ENCODE peak calls at places on chromosomes 12 and 14, in five cellular contexts. T is brain microvascular endothelial cell, L is GM12865, G is fibroblast of villous mesenchyme, M is AG10803. K is an unnamed sample.

GRCh38 chr14:93269341-93270068 is 62.4 kb downstream of the UBR7 start:
- DNase-seq in T (peak), L (no peak), G (peak), M (peak), K (peak)

GRCh38 chr12:44317651-44318126 is 481.8 kb downstream of the TMEM117 start:
- DNase-seq in T (peak), L (peak), G (peak), M (peak), K (peak)

GRCh38 chr12:46187023-46187422 is 81.8 kb downstream of the SLC38A1 start:
- DNase-seq in T (peak), L (no peak), G (peak), M (peak), K (peak)

GRCh38 chr14:67623114-67623513 is 3.4 kb downstream of the ARG2 start:
- DNase-seq in T (no peak), L (no peak), G (peak), M (peak), K (peak)

GRCh38 chr12:10615532-10615931 is 2.1 kb upstream of the MAGOHB start:
- DNase-seq in T (no peak), L (peak), G (no peak), M (no peak), K (no peak)

GRCh38 chr12:1855241-1855640 is 34.9 kb downstream of the LRTM2 start:
- DNase-seq in T (no peak), L (no peak), G (no peak), M (peak), K (peak)

GRCh38 chr12:127311695-127312364 is 955.1 kb upstream of the TMEM132C start:
- DNase-seq in T (no peak), L (no peak), G (no peak), M (no peak), K (no peak)

GRCh38 chr14:52061380-52061779 is 7.5 kb downstream of the NID2 start:
- DNase-seq in T (no peak), L (no peak), G (no peak), M (no peak), K (no peak)

GRCh38 chr14:103856105-103856504 is 8.7 kb upstream of the PPP1R13B start:
- DNase-seq in T (no peak), L (no peak), G (no peak), M (no peak), K (no peak)

GRCh38 chr12:104588048-104588942 is 131.5 kb downstream of the CHST11 start:
- DNase-seq in T (peak), L (no peak), G (peak), M (peak), K (peak)

GRCh38 chr14:74614508-74615495 is 2.8 kb upstream of the LTBP2 start:
- DNase-seq in T (peak), L (peak), G (no peak), M (peak), K (no peak)

GRCh38 chr14:93430319-93430801 is 379 bp upstream of the UNC79 start:
- DNase-seq in T (no peak), L (no peak), G (no peak), M (no peak), K (no peak)

GRCh38 chr14:95876769-95877490 is at the start of gene TUNAR:
- DNase-seq in T (no peak), L (no peak), G (no peak), M (no peak), K (peak)

GRCh38 chr14:42095155-42095554 is 488.5 kb downstream of the LRFN5 start:
- DNase-seq in T (no peak), L (no peak), G (no peak), M (no peak), K (no peak)

GRCh38 chr14:21825147-21825743 is 151.6 kb upstream of the OR4E1 start:
- DNase-seq in T (peak), L (peak), G (peak), M (no peak), K (peak)

GRCh38 chr12:88501976-88502938 is 78.0 kb downstream of the KITLG start:
- DNase-seq in T (no peak), L (no peak), G (peak), M (peak), K (peak)

GRCh38 chr12:68040450-68041075 is 51.3 kb downstream of the IFNG-AS1 start:
- DNase-seq in T (peak), L (peak), G (peak), M (peak), K (peak)

GRCh38 chr12:27347779-27348178 is 15.1 kb downstream of the BMAL2 start:
- DNase-seq in T (no peak), L (no peak), G (no peak), M (no peak), K (no peak)

GRCh38 chr14:94138256-94138655 is 8.9 kb upstream of the IFI27L2 start:
- DNase-seq in T (no peak), L (no peak), G (no peak), M (no peak), K (no peak)

GRCh38 chr14:101440511-101440910 is 120.8 kb upstream of the DIO3 start:
- DNase-seq in T (no peak), L (no peak), G (no peak), M (no peak), K (no peak)

GRCh38 chr12:90922068-90922743 is 32.8 kb downstream of the CCER1 start:
- DNase-seq in T (no peak), L (no peak), G (peak), M (peak), K (peak)

GRCh38 chr12:116490481-116490880 is 68.7 kb upstream of the MAP1LC3B2 start:
- DNase-seq in T (peak), L (no peak), G (peak), M (peak), K (peak)

GRCh38 chr12:120413901-120414695 is 23.8 kb upstream of the COX6A1 start:
- DNase-seq in T (no peak), L (no peak), G (no peak), M (no peak), K (no peak)

GRCh38 chr14:87131879-87132278 is 861.1 kb downstream of the GALC start:
- DNase-seq in T (no peak), L (no peak), G (peak), M (peak), K (peak)

GRCh38 chr12:43675048-43675904 is 83.3 kb downstream of the PUS7L start:
- DNase-seq in T (no peak), L (no peak), G (no peak), M (peak), K (no peak)

GRCh38 chr12:110102255-110102654 is 21.9 kb upstream of the IFT81 start:
- DNase-seq in T (peak), L (peak), G (peak), M (peak), K (peak)

GRCh38 chr14:90107789-90108188 is 46.0 kb downstream of the KCNK13 start:
- DNase-seq in T (no peak), L (no peak), G (no peak), M (no peak), K (no peak)

GRCh38 chr12:56160160-56160763 is 2.1 kb downstream of the MYL6 start:
- DNase-seq in T (peak), L (peak), G (no peak), M (no peak), K (peak)

GRCh38 chr12:108853426-108853825 is 4.0 kb downstream of the SSH1 start:
- DNase-seq in T (no peak), L (no peak), G (no peak), M (no peak), K (no peak)
- H3K4me3 ChIP-seq in T (no peak), L (no peak), G (no peak), M (no peak), K (peak)

GRCh38 chr14:65966188-65966587 is 520.0 kb upstream of the CCDC196 start:
- DNase-seq in T (no peak), L (peak), G (no peak), M (no peak), K (no peak)
- TF ChIP-seq CTCF in T (no peak), L (peak), G (no peak), M (no peak), K (no peak)

DNA sequence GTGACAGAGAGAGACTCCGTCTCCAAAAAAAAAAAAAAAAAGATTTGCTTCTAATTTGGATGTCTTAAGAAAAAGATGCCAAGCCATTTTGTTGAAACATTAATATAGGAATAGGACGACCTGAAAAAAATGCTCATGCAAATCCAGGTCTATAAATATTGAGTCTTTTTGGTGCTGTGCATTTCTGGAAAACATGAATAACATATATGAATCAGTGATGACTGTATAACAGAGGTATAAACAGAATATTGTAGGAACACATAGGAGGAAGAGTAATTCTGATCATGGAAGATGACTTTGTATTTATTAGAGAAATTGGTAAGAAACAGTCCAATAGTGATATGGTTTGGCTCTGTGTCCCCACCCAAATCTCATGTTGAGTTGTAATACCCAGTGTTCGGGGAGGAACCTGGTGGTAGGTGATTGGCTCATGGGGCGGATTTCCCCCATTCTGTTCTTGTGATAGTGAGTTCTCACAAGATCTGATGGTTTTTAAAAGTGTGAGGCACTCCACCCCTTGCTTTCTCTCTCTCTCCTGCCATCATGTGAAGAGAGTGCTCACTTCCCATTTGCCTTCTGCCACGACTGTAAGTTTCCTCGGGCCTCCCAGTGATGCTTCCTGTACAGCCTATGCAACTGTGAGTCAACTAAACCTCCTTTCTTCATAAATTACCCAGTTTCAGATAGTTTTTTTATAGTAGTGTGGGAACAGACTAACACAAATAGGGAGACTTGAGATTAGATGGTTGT is 3.0 kb upstream of the SRSF5 start:
- DNase-seq in T (peak), L (peak), G (no peak), M (no peak), K (no peak)
- H3K4me3 ChIP-seq in T (no peak), L (no peak), G (no peak), M (no peak), K (no peak)

GRCh38 chr12:24020391-24021163 is 71.1 kb upstream of the SOX5 start:
- DNase-seq in T (no peak), L (no peak), G (no peak), M (no peak), K (no peak)
- TF ChIP-seq CTCF in T (no peak), L (no peak), G (no peak), M (no peak), K (no peak)

GRCh38 chr12:53618340-53618739 is 7.8 kb downstream of the ATF7 start:
- DNase-seq in T (no peak), L (no peak), G (peak), M (no peak), K (no peak)
- H3K4me3 ChIP-seq in T (no peak), L (peak), G (peak), M (peak), K (peak)

GRCh38 chr12:49990269-49990668 is 17.5 kb downstream of the AQP6 start:
- DNase-seq in T (no peak), L (no peak), G (peak), M (peak), K (peak)

GRCh38 chr12:49984960-49985359 is 12.2 kb downstream of the AQP6 start:
- DNase-seq in T (no peak), L (no peak), G (no peak), M (no peak), K (no peak)

GRCh38 chr12:49985981-49986380 is 13.2 kb downstream of the AQP6 start:
- DNase-seq in T (no peak), L (no peak), G (no peak), M (no peak), K (no peak)

GRCh38 chr12:49984476-49984890 is 11.7 kb downstream of the AQP6 start:
- DNase-seq in T (no peak), L (no peak), G (no peak), M (no peak), K (no peak)

DNA sequence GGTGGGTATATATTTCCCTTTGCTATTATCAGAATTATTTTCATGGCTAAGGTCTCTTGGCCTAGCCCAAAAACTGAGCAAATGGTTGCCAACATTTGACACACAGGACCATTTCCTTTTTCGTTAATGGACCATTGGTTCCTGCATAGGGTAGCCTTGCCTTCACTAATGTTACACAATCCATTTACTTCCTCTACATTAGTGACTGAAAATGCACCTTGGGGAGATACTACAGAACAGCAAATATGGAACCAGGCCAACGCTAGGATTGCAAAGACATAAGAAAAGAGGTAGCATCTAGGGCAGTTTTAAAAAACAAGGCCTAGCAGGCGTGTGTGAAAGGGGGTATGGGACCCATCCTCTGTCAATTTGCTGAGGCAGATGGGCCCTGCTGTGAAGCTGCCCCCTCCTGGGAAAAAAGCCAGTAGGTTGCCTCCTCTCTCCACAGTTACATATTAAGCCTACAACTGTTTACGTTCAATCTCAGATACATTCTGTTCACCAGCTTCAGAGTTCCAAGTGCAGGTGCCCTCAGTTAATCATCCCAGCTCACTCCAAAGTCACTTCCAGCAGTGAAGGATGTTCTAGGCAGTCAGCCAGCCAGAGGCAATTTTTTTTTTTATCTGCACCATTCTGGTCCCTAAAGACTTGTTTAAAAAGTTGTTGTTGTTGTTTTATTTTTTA is 15.0 kb downstream of the AQP6 start:
- DNase-seq in T (no peak), L (no peak), G (no peak), M (no peak), K (no peak)
- TF ChIP-seq CTCF in T (no peak), L (no peak), G (no peak), M (no peak), K (no peak)

GRCh38 chr14:81326451-81326850 is 73.7 kb downstream of the STON2 start:
- DNase-seq in T (no peak), L (no peak), G (no peak), M (no peak), K (no peak)

GRCh38 chr14:81323094-81323493 is 77.0 kb downstream of the STON2 start:
- DNase-seq in T (no peak), L (no peak), G (no peak), M (no peak), K (no peak)

GRCh38 chr14:81319314-81319713 is 80.8 kb downstream of the STON2 start:
- DNase-seq in T (no peak), L (no peak), G (no peak), M (no peak), K (no peak)

GRCh38 chr14:81319946-81320345 is 80.2 kb downstream of the STON2 start:
- DNase-seq in T (no peak), L (no peak), G (no peak), M (no peak), K (no peak)

GRCh38 chr14:81323621-81324400 is 76.3 kb downstream of the STON2 start:
- DNase-seq in T (no peak), L (no peak), G (no peak), M (no peak), K (no peak)
- H3K4me3 ChIP-seq in T (no peak), L (no peak), G (no peak), M (no peak), K (no peak)